ENCODE peak calls at places on chromosomes 13 and 19, in four cellular contexts. One of them, this sample, is unnamed.
A peak's percentile ranks its signal among the peaks of the same experiment; 100 is the strongest.

GRCh38 chr19:2613507-2614295 is 88.8 kb downstream of the GNG7 start:
- DNase-seq in GM12878: no peak
- DNase-seq in K562: peak; percentile 66
- DNase-seq in H1: peak; percentile 83
- DNase-seq in this sample: no peak

GRCh38 chr13:44439615-44440014 is 66.0 kb downstream of the SERP2 start:
- DNase-seq in K562: no peak
- DNase-seq in H1: no peak
- DNase-seq in GM12878: no peak
- DNase-seq in this sample: no peak

GRCh38 chr13:99386911-99387788 is 80.0 kb upstream of the GPR183 start:
- DNase-seq in H1: peak; percentile 95
- DNase-seq in GM12878: peak; percentile 66
- DNase-seq in K562: peak; percentile 66
- DNase-seq in this sample: peak; percentile 35

GRCh38 chr13:23921451-23921888 is 24.2 kb upstream of the C1QTNF9B start:
- DNase-seq in K562: peak; percentile 17
- DNase-seq in GM12878: no peak
- DNase-seq in H1: no peak
- DNase-seq in this sample: peak; percentile 18

GRCh38 chr19:3919793-3920192 is 13.1 kb upstream of the NMRK2 start:
- DNase-seq in GM12878: no peak
- DNase-seq in H1: no peak
- DNase-seq in K562: no peak
- DNase-seq in this sample: no peak

GRCh38 chr13:88761145-88761544 is 1090.0 kb downstream of the SLITRK5 start:
- DNase-seq in K562: no peak
- DNase-seq in H1: no peak
- DNase-seq in GM12878: no peak
- DNase-seq in this sample: no peak

GRCh38 chr19:10602330-10603083 is 15.4 kb upstream of the AP1M2 start:
- DNase-seq in H1: peak; percentile 89
- DNase-seq in GM12878: no peak
- DNase-seq in K562: peak; percentile 98
- DNase-seq in this sample: peak; percentile 31

GRCh38 chr13:49441846-49442245 is 2.0 kb downstream of the CAB39L start:
- DNase-seq in H1: no peak
- DNase-seq in GM12878: no peak
- DNase-seq in K562: no peak
- DNase-seq in this sample: no peak

GRCh38 chr19:21612403-21612872 is 107.0 kb downstream of the ZNF429 start:
- DNase-seq in GM12878: no peak
- DNase-seq in K562: no peak
- DNase-seq in H1: no peak
- DNase-seq in this sample: no peak

GRCh38 chr13:96796234-96796633 is 198.0 kb downstream of the OXGR1 start:
- DNase-seq in K562: no peak
- DNase-seq in H1: no peak
- DNase-seq in GM12878: no peak
- DNase-seq in this sample: no peak

GRCh38 chr19:49212302-49212701 is 54.7 kb downstream of the TRPM4 start:
- DNase-seq in GM12878: no peak
- DNase-seq in K562: peak; percentile 32
- DNase-seq in H1: no peak
- DNase-seq in this sample: no peak

GRCh38 chr19:49213791-49214190 is 56.2 kb downstream of the TRPM4 start:
- DNase-seq in H1: peak; percentile 72
- DNase-seq in K562: peak; percentile 69
- DNase-seq in GM12878: no peak
- DNase-seq in this sample: no peak

GRCh38 chr19:49214701-49215100 is 57.1 kb downstream of the TRPM4 start:
- DNase-seq in H1: no peak
- DNase-seq in K562: peak; percentile 1
- DNase-seq in GM12878: no peak
- DNase-seq in this sample: no peak

GRCh38 chr19:49210901-49211451 is 53.4 kb downstream of the TRPM4 start:
- DNase-seq in H1: no peak
- DNase-seq in K562: no peak
- DNase-seq in GM12878: no peak
- DNase-seq in this sample: no peak

GRCh38 chr19:49210108-49210900 is 52.7 kb downstream of the TRPM4 start:
- DNase-seq in H1: peak; percentile 91
- DNase-seq in GM12878: no peak
- DNase-seq in K562: peak; percentile 93
- DNase-seq in this sample: no peak
- TF ChIP-seq CBX5 in H1: no peak
- TF ChIP-seq CBX5 in GM12878: no peak
- TF ChIP-seq CBX5 in K562: no peak
- TF ChIP-seq CBX5 in this sample: no peak

GRCh38 chr13:51534075-51534817 is 50.0 kb upstream of the WDFY2 start:
- DNase-seq in GM12878: no peak
- DNase-seq in H1: no peak
- DNase-seq in K562: no peak
- DNase-seq in this sample: no peak
- TF ChIP-seq CBX5 in GM12878: no peak
- TF ChIP-seq CBX5 in H1: no peak
- TF ChIP-seq CBX5 in K562: no peak
- TF ChIP-seq CBX5 in this sample: no peak

DNA sequence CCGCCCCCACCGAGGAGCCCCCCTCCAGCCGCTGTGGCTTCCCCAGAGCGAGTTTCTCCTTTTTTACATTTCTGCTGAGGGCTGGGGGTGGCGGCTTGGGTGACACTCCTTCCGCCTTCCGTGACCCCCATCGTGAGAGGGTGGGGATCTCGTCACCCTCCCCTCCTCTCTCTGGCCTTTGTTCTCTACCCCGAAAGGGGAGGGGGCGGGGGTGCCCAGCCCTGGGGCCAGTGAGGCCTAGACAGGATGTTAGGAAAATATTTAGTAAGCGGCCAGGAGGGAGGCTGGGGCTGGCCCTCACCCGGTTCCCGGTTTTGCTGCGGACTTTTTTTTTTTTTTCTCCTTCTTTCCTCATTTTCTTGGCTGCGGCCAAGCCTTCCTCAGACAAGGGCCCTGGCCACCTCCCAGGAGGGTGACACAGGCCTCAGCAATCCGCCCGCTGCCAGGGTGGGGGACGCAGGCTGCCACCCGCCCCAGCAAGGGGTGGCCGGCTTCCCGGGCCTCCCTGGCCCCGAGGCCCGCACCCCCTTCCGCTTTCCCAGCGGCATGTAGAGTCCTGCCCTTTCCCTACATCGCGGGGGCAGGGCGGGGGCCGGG is 3.9 kb downstream of the MIDN start:
- DNase-seq in K562: no peak
- DNase-seq in H1: no peak
- DNase-seq in GM12878: no peak
- DNase-seq in this sample: no peak
- TF ChIP-seq CBX5 in K562: no peak
- TF ChIP-seq CBX5 in H1: no peak
- TF ChIP-seq CBX5 in GM12878: no peak
- TF ChIP-seq CBX5 in this sample: peak; percentile 15

DNA sequence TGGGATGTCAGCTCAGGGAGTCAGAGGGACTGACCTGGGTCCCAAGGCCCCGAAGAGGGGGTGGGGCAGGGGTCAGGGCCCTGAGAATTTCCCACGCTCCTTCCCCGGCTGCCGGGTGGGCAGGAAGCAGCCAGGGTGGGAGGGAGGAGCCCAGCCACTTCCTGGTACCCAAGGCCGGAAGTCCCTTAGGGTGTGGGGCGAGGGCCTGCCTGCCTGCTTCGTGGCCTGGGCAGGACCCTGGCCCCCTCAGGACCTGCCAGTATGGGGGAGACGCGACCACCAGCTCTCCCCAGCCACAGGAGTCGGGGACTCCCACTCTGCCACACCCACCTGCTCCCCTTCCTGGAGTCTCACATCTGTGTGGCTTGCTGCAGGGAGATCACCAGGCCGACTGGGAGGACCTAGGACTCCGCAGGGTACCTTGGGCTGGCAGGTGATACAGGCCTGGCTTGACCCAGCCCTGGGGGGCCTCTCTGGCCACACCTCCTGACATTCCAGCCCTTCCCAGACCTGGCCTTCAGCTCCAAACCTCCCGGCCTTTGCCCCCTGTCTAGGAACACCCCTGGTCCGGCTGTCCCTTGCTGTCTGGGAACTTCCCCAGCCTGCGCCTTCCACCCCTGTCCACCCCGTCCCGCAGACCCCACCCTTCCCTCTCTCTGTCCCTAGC is 9.8 kb upstream of the CIRBP start:
- DNase-seq in K562: no peak
- DNase-seq in GM12878: peak; percentile 73
- DNase-seq in H1: no peak
- DNase-seq in this sample: peak; percentile 86
- TF ChIP-seq CBX5 in K562: no peak
- TF ChIP-seq CBX5 in GM12878: no peak
- TF ChIP-seq CBX5 in H1: no peak
- TF ChIP-seq CBX5 in this sample: peak; percentile 50

DNA sequence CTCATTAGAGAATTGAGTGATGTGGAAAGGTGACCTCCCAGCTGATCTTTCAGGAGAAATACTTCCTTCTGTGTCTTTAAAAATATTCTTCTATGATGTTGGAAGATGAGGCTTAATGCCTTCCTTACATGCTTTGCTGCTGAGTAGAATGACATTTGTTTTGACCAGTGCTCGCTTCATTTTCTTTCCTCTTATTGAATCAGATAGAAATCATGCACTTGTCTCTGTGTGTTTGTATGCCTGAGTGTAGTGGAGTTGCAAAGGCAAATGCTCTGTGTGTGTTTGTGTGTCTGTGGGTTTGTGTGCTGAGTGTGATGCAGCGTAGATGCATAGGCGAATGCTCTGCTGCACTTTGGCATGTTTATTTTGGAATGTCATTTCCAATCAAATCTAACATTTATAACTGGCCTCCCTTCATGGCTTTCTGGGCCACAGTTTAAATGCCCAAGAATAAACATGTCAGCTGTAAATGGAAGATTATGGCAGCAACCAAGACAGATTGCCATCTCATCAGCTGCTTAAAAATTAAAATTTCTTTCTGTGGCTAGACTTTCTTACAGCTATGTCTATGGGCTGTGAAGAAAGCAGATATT is 591.6 kb downstream of the FGF9 start:
- DNase-seq in K562: no peak
- DNase-seq in H1: no peak
- DNase-seq in GM12878: no peak
- DNase-seq in this sample: no peak
- TF ChIP-seq CBX5 in K562: no peak
- TF ChIP-seq CBX5 in H1: no peak
- TF ChIP-seq CBX5 in GM12878: no peak
- TF ChIP-seq CBX5 in this sample: no peak

GRCh38 chr13:21032656-21033055 is 28.7 kb downstream of the LATS2 start:
- DNase-seq in H1: no peak
- DNase-seq in GM12878: no peak
- DNase-seq in K562: no peak
- DNase-seq in this sample: no peak

GRCh38 chr13:21034602-21035190 is 26.7 kb downstream of the LATS2 start:
- DNase-seq in K562: peak; percentile 17
- DNase-seq in H1: no peak
- DNase-seq in GM12878: no peak
- DNase-seq in this sample: no peak

GRCh38 chr13:21031594-21031993 is 29.8 kb downstream of the LATS2 start:
- DNase-seq in GM12878: no peak
- DNase-seq in H1: no peak
- DNase-seq in K562: no peak
- DNase-seq in this sample: no peak

GRCh38 chr13:21033866-21034601 is 27.4 kb downstream of the LATS2 start:
- DNase-seq in H1: no peak
- DNase-seq in K562: no peak
- DNase-seq in GM12878: no peak
- DNase-seq in this sample: no peak

GRCh38 chr13:21033224-21033855 is 28.0 kb downstream of the LATS2 start:
- DNase-seq in H1: no peak
- DNase-seq in K562: no peak
- DNase-seq in GM12878: no peak
- DNase-seq in this sample: no peak
- TF ChIP-seq CBX5 in H1: no peak
- TF ChIP-seq CBX5 in K562: no peak
- TF ChIP-seq CBX5 in GM12878: no peak
- TF ChIP-seq CBX5 in this sample: no peak